ENCODE peak calls at places on chromosomes 4 and X, in eight cellular contexts. A, C, T, G, B, R, W and L are unnamed samples.

GRCh38 chr4:61522312-61522711 is 322.2 kb downstream of the ADGRL3 start:
- DNase-seq in A (no peak), C (no peak), T (no peak), G (no peak), B (no peak), R (no peak), W (no peak), L (no peak)

GRCh38 chr4:88661724-88662123 is 35.9 kb downstream of the NAP1L5 start:
- DNase-seq in A (no peak), C (peak), T (no peak), G (no peak), B (no peak), R (peak), W (no peak), L (no peak)

GRCh38 chr4:80279751-80280150 is 13.3 kb downstream of the FGF5 start:
- DNase-seq in A (no peak), C (no peak), T (no peak), G (no peak), B (no peak), R (no peak), W (no peak), L (no peak)

GRCh38 chr4:169029947-169030346 is 19.9 kb upstream of the CBR4 start:
- DNase-seq in A (no peak), C (no peak), T (no peak), G (no peak), B (no peak), R (no peak), W (no peak), L (no peak)

GRCh38 chrX:147899715-147900114 is 12.0 kb upstream of the FMR1 start:
- DNase-seq in A (no peak), C (no peak), T (no peak), G (no peak), B (no peak), R (no peak), W (no peak), L (no peak)

GRCh38 chrX:132489256-132490085 is 633 bp upstream of the MBNL3 start:
- DNase-seq in A (peak), C (peak), T (no peak), G (no peak), B (peak), R (no peak), W (peak), L (no peak)

GRCh38 chrX:7263961-7264360 is 116.0 kb upstream of the PUDP start:
- DNase-seq in A (no peak), C (no peak), T (no peak), G (no peak), B (no peak), R (no peak), W (no peak), L (no peak)

GRCh38 chrX:129695937-129696336 is 41.2 kb upstream of the APLN start:
- DNase-seq in A (no peak), C (no peak), T (no peak), G (no peak), B (no peak), R (no peak), W (no peak), L (no peak)

GRCh38 chr4:26992657-26993361 is 132.2 kb downstream of the STIM2 start:
- DNase-seq in A (no peak), C (peak), T (no peak), G (no peak), B (no peak), R (no peak), W (no peak), L (no peak)

GRCh38 chrX:74343970-74344622 is 40.1 kb downstream of the ZCCHC13 start:
- DNase-seq in A (peak), C (peak), T (peak), G (no peak), B (peak), R (peak), W (no peak), L (no peak)

GRCh38 chr4:30837131-30837539 is 117.0 kb downstream of the PCDH7 start:
- DNase-seq in A (no peak), C (no peak), T (no peak), G (no peak), B (no peak), R (no peak), W (no peak), L (no peak)

GRCh38 chr4:88734403-88734949 is 36.8 kb upstream of the NAP1L5 start:
- DNase-seq in A (no peak), C (no peak), T (no peak), G (no peak), B (no peak), R (no peak), W (no peak), L (no peak)

GRCh38 chr4:8756816-8757215 is 114.8 kb downstream of the HMX1 start:
- DNase-seq in A (no peak), C (no peak), T (no peak), G (no peak), B (no peak), R (no peak), W (peak), L (no peak)

GRCh38 chr4:39635023-39635422 is 3.6 kb downstream of the SMIM14 start:
- DNase-seq in A (no peak), C (no peak), T (no peak), G (no peak), B (no peak), R (no peak), W (no peak), L (no peak)

GRCh38 chr4:2792711-2793577 is at the start of gene SH3BP2:
- DNase-seq in A (peak), C (peak), T (peak), G (no peak), B (no peak), R (no peak), W (peak), L (no peak)

GRCh38 chr4:137129471-137130244 is 402.6 kb downstream of the PCDH18 start:
- DNase-seq in A (no peak), C (no peak), T (no peak), G (no peak), B (no peak), R (no peak), W (no peak), L (no peak)

GRCh38 chrX:117538441-117539418 is 577.9 kb downstream of the KLHL13 start:
- DNase-seq in A (no peak), C (no peak), T (no peak), G (no peak), B (no peak), R (no peak), W (no peak), L (no peak)

GRCh38 chrX:47595701-47596655 is 13.7 kb downstream of the TIMP1 start:
- DNase-seq in A (no peak), C (peak), T (no peak), G (no peak), B (no peak), R (no peak), W (no peak), L (no peak)

GRCh38 chr4:3753711-3754412 is 12.3 kb upstream of the ADRA2C start:
- DNase-seq in A (no peak), C (no peak), T (no peak), G (no peak), B (no peak), R (no peak), W (no peak), L (no peak)

GRCh38 chrX:77893713-77894112 is 1.5 kb downstream of the MAGT1 start:
- DNase-seq in A (no peak), C (no peak), T (no peak), G (no peak), B (no peak), R (no peak), W (no peak), L (no peak)

GRCh38 chrX:86133761-86134160 is 14.5 kb upstream of the DACH2 start:
- DNase-seq in A (no peak), C (no peak), T (peak), G (no peak), B (no peak), R (peak), W (no peak), L (no peak)

GRCh38 chr4:142845293-142846070 is 619 bp downstream of the INPP4B start:
- DNase-seq in A (no peak), C (peak), T (no peak), G (no peak), B (no peak), R (no peak), W (peak), L (no peak)

GRCh38 chr4:186948361-186949291 is 225.0 kb upstream of the FAT1 start:
- DNase-seq in A (no peak), C (peak), T (no peak), G (no peak), B (no peak), R (no peak), W (no peak), L (no peak)

GRCh38 chr4:35934370-35934981 is 309.8 kb downstream of the ARAP2 start:
- DNase-seq in A (no peak), C (peak), T (no peak), G (no peak), B (no peak), R (peak), W (no peak), L (no peak)

GRCh38 chr4:185965456-185966384 is 103.2 kb upstream of the TLR3 start:
- DNase-seq in A (no peak), C (no peak), T (no peak), G (no peak), B (no peak), R (no peak), W (no peak), L (no peak)

GRCh38 chr4:16785800-16786527 is 112.5 kb downstream of the LDB2 start:
- DNase-seq in A (no peak), C (no peak), T (no peak), G (no peak), B (no peak), R (peak), W (no peak), L (no peak)

GRCh38 chr4:76762136-76763130 is 135.5 kb downstream of the SOWAHB start:
- DNase-seq in A (no peak), C (no peak), T (no peak), G (no peak), B (no peak), R (no peak), W (no peak), L (no peak)

GRCh38 chr4:6474053-6474568 is 1.7 kb upstream of the PPP2R2C start:
- DNase-seq in A (peak), C (no peak), T (no peak), G (no peak), B (no peak), R (no peak), W (peak), L (no peak)

GRCh38 chr4:1204828-1205591 is 32.6 kb upstream of the SPON2 start:
- DNase-seq in A (peak), C (no peak), T (no peak), G (no peak), B (no peak), R (no peak), W (peak), L (no peak)

GRCh38 chr4:80058740-80059139 is 14.3 kb downstream of the ANTXR2 start:
- DNase-seq in A (peak), C (peak), T (no peak), G (no peak), B (no peak), R (no peak), W (no peak), L (no peak)

GRCh38 chrX:54964766-54965511 is 29.0 kb downstream of the PFKFB1 start:
- DNase-seq in A (no peak), C (no peak), T (no peak), G (no peak), B (no peak), R (no peak), W (no peak), L (no peak)

GRCh38 chrX:13287816-13288215 is 32.0 kb downstream of the ATXN3L start:
- DNase-seq in A (no peak), C (peak), T (no peak), G (no peak), B (no peak), R (peak), W (no peak), L (no peak)

GRCh38 chrX:15497865-15498264 is 2.7 kb upstream of the BMX start:
- DNase-seq in A (peak), C (peak), T (no peak), G (no peak), B (peak), R (no peak), W (no peak), L (no peak)

GRCh38 chrX:150162141-150162540 is 201.0 kb upstream of the MAMLD1 start:
- DNase-seq in A (no peak), C (no peak), T (no peak), G (no peak), B (no peak), R (no peak), W (no peak), L (no peak)

GRCh38 chr4:81606796-81607550 is 135.3 kb upstream of the RASGEF1B start:
- DNase-seq in A (no peak), C (peak), T (no peak), G (no peak), B (no peak), R (no peak), W (no peak), L (no peak)

GRCh38 chrX:72572248-72573157 is at the start of gene HDAC8:
- DNase-seq in A (peak), C (peak), T (peak), G (no peak), B (peak), R (peak), W (peak), L (peak)

GRCh38 chr4:41533685-41534084 is 4.3 kb upstream of the LIMCH1 start:
- DNase-seq in A (no peak), C (no peak), T (no peak), G (no peak), B (no peak), R (no peak), W (no peak), L (no peak)

GRCh38 chrX:129705377-129705925 is 33.3 kb upstream of the XPNPEP2 start:
- DNase-seq in A (no peak), C (no peak), T (no peak), G (no peak), B (no peak), R (no peak), W (no peak), L (no peak)

GRCh38 chrX:136780241-136780640 is 491 bp downstream of the ARHGEF6 start:
- DNase-seq in A (no peak), C (no peak), T (no peak), G (no peak), B (no peak), R (no peak), W (no peak), L (no peak)

GRCh38 chr4:76955187-76955586 is 5.6 kb downstream of the SEPTIN11 start:
- DNase-seq in A (no peak), C (peak), T (no peak), G (no peak), B (no peak), R (no peak), W (no peak), L (no peak)